ENCODE peak calls at places on chromosomes 2 and 18, in seven cellular contexts. M is fibroblast of pulmonary artery, D is gastrocnemius medialis, Z is AG09309, S is heart left ventricle, J is fibroblast of the aortic adventitia, V is nephron progenitor cell. X is an unnamed sample.

GRCh38 chr2:130987519-130988425 is 105.5 kb downstream of the FAM168B start:
- DNase-seq in M (no peak), D (no peak), Z (no peak), S (no peak), J (no peak), V (no peak), X (no peak)

GRCh38 chr2:172449916-172450550 is 22.6 kb downstream of the ITGA6 start:
- DNase-seq in M (no peak), D (no peak), Z (no peak), S (no peak), J (no peak), V (no peak), X (no peak)

GRCh38 chr2:207467716-207468347 is 61.9 kb upstream of the CREB1 start:
- DNase-seq in M (peak; percentile 76), D (no peak), Z (peak; percentile 51), S (no peak), J (peak; percentile 83), V (no peak), X (no peak)

GRCh38 chr2:207681431-207681830 is 30.0 kb upstream of the CCNYL1 start:
- DNase-seq in M (no peak), D (no peak), Z (no peak), S (no peak), J (no peak), V (peak; percentile 15), X (no peak)

GRCh38 chr2:151374426-151374825 is 17.0 kb downstream of the TNFAIP6 start:
- DNase-seq in M (peak; percentile 86), D (no peak), Z (peak; percentile 70), S (no peak), J (peak; percentile 80), V (no peak), X (no peak)

GRCh38 chr18:57954928-57955327 is 89.1 kb upstream of the NEDD4L start:
- DNase-seq in M (no peak), D (no peak), Z (no peak), S (no peak), J (no peak), V (no peak), X (no peak)

GRCh38 chr2:205637779-205638503 is 44.4 kb upstream of the NRP2 start:
- DNase-seq in M (no peak), D (no peak), Z (no peak), S (no peak), J (no peak), V (no peak), X (no peak)

GRCh38 chr18:78711316-78711715 is 268.3 kb upstream of the SALL3 start:
- DNase-seq in M (no peak), D (no peak), Z (no peak), S (no peak), J (no peak), V (no peak), X (no peak)

GRCh38 chr2:75722687-75723086 is 12.0 kb upstream of the GCFC2 start:
- DNase-seq in M (no peak), D (no peak), Z (no peak), S (no peak), J (no peak), V (no peak), X (no peak)

GRCh38 chr2:25651066-25651465 is 22.3 kb downstream of the DTNB start:
- DNase-seq in M (peak; percentile 89), D (no peak), Z (no peak), S (no peak), J (peak; percentile 75), V (no peak), X (no peak)

GRCh38 chr2:149716687-149717086 is 129.1 kb upstream of the MMADHC start:
- DNase-seq in M (no peak), D (no peak), Z (no peak), S (no peak), J (no peak), V (no peak), X (no peak)

GRCh38 chr18:5603153-5603552 is 59.4 kb upstream of the EPB41L3 start:
- DNase-seq in M (no peak), D (no peak), Z (no peak), S (no peak), J (no peak), V (no peak), X (no peak)

GRCh38 chr18:5600376-5601071 is 56.7 kb upstream of the EPB41L3 start:
- DNase-seq in M (peak; percentile 49), D (no peak), Z (no peak), S (no peak), J (peak; percentile 49), V (no peak), X (no peak)

GRCh38 chr18:5601188-5601624 is 57.4 kb upstream of the EPB41L3 start:
- DNase-seq in M (no peak), D (no peak), Z (no peak), S (no peak), J (no peak), V (peak; percentile 19), X (no peak)

GRCh38 chr18:5604778-5605177 is 61.0 kb upstream of the EPB41L3 start:
- DNase-seq in M (no peak), D (no peak), Z (no peak), S (no peak), J (no peak), V (no peak), X (no peak)
- TF ChIP-seq CTCF in M (no peak), D (no peak), Z (no peak), S (no peak), J (no peak), V (no peak), X (peak; percentile 16)

GRCh38 chr2:176152350-176153181 is 1.2 kb downstream of the HOXD4 start:
- DNase-seq in M (no peak), D (no peak), Z (no peak), S (no peak), J (no peak), V (no peak), X (no peak)
- TF ChIP-seq CTCF in M (no peak), D (no peak), Z (no peak), S (no peak), J (no peak), V (no peak), X (no peak)

GRCh38 chr18:68564348-68564747 is 150.6 kb downstream of the TMX3 start:
- DNase-seq in M (no peak), D (no peak), Z (no peak), S (no peak), J (no peak), V (no peak), X (no peak)
- TF ChIP-seq CTCF in M (no peak), D (no peak), Z (no peak), S (no peak), J (no peak), V (no peak), X (no peak)

GRCh38 chr2:100562613-100563406 is at the start of gene PDCL3:
- DNase-seq in M (peak; percentile 99), D (peak; percentile 98), Z (peak; percentile 99), S (peak; percentile 96), J (peak; percentile 99), V (peak; percentile 93), X (peak; percentile 93)
- TF ChIP-seq CTCF in M (no peak), D (peak; percentile 34), Z (peak; percentile 7), S (peak; percentile 47), J (peak; percentile 25), V (no peak), X (no peak)

DNA sequence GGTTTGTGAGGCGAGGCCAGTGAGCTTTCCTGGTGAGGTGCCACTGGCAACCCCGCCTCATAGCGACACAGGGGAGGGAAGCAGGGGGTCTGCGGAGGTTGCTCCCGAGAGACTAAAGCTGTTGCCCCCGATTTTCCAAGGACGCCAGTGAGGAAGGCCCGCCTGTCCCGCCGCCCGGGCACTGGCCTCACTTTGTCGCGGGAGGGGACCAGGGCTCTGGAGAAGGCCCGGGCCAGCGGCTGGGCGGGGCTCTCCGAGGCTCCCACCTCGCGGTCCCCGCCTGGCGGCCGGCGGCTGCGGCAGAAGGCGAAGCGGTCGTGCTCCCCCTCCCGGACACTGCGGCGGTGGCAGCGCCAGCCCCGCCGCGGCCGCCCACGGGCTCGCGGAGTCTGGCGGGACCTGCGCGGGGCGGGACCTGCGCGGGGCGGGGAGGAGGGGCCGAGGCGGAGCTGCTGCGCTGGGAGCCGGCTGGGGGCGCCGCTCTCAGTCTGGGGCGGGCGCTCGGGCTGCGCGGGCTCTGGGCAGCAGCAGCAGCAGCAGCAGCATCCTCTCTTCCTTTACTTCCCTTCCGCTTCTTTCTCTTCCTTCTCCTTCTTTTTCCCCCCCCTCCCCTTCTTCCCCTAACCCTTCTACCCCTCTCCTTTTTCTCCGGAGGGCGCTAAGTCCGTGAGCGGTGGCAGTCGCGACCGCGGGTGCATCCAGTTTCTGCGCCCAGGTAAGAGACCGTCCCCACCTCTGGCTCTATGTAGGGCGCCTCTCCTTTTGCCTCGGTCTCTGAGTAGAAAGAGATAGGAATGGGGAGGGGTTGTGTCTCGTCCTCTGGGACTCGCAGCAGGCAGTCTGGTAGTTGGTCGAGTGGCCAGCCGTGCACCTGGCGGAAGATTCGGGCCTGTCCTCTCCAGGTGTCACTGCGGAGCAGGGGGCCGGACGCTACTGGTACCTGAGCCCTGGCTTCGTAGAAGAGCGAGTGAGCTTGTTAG is at the start of gene MAP2:
- DNase-seq in M (peak; percentile 84), D (peak; percentile 40), Z (peak; percentile 16), S (peak; percentile 87), J (peak; percentile 74), V (peak; percentile 92), X (peak; percentile 93)
- TF ChIP-seq CTCF in M (peak; percentile 43), D (peak; percentile 88), Z (peak; percentile 66), S (peak; percentile 85), J (peak; percentile 67), V (peak; percentile 52), X (peak; percentile 97)

DNA sequence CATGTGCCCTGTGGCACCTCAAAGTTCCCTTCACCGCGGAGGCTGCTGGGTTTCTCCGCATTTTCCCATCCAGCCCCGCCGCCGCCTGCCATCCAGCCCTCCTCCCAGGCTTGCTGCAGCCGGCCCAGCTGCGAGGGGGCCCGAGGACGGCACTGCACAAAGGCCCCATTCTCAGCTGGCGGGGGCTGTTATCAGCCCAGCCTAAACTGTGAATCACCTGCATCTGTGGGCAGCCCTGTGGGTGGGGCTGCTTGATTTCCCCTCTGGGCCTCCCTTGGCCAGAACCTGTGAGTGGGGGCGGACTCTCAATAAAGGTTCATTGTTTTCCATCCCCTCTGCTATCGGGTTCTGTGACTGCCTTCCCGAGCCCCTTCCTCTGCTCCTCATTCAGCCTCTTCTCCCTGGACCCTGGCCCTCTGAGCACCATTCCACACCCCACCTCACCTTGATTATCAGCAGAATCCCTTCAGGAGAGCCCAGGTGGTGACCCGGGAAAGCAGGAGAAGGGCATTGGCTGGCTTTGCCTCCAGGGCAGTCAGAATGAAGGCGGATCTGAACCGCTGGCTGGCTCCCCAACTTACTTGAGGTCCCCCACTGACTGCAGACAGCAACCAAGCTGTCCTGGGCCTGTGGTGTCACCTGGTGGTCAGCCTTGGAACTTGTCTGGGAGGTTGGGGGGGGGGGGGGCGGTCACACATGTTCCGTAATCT is 204.5 kb downstream of the ZFP36L2 start:
- DNase-seq in M (no peak), D (no peak), Z (no peak), S (no peak), J (no peak), V (no peak), X (no peak)
- TF ChIP-seq CTCF in M (peak; percentile 18), D (no peak), Z (peak; percentile 33), S (no peak), J (peak; percentile 38), V (peak; percentile 17), X (peak; percentile 66)

DNA sequence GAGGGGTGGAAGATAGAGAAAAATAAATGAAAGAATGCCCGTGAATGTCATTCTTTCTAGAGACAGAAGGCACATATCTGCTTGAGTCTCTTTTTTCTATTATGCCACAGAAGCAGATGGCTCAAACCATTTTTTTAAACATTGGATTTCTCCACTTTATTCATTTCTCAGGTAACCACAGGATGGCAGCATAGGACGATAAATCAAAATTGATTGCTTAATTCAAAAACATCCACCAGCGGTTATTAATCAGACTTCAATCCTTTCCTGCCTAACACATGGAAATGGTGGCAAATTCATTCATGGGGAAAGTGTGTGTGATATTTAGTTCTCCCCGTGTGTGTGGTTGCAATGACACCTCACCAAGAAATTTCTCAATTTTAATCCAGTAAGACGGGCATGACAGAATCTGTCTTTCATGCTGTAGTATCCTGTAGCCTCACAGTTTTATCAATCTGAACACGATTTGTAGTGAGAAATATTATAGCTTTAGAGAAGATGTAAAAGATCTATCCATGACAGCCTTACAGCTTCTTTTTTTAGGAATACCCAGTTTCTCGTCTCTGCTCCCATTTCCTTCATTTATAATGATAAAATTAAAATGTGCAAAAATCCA is 72.2 kb downstream of the DSC3 start:
- DNase-seq in M (peak; percentile 67), D (no peak), Z (no peak), S (no peak), J (peak; percentile 18), V (no peak), X (no peak)
- TF ChIP-seq CTCF in M (peak; percentile 46), D (no peak), Z (no peak), S (peak; percentile 49), J (no peak), V (no peak), X (peak; percentile 71)